ENCODE peak calls at places on chromosome 21, in ten cellular contexts. Z is colonic mucosa; A is mammary epithelial cell; E is AG04450; X is brain microvascular endothelial cell; O is effector memory CD4-positive, alpha-beta T cell; W is CD4-positive, CD25-positive, alpha-beta regulatory T cell; Q is GM23338; R is tibial nerve; V is CD4-positive, alpha-beta memory T cell. S is an unnamed sample. For H3K27me3, the result is how much of the 10 kb centered on the place peaks cover.

GRCh38 chr21:46599251-46599572 is 5.7 kb downstream of the S100B start:
- DNase-seq in V (no peak), R (peak), A (no peak), W (peak), E (peak), Z (no peak), O (no peak), X (peak), Q (peak), S (no peak)

GRCh38 chr21:36203603-36203889 is 46.9 kb downstream of the DOP1B start:
- DNase-seq in R (no peak), Z (no peak), V (no peak), E (peak), X (peak), O (no peak), A (peak), W (peak), Q (no peak), S (no peak)

GRCh38 chr21:16345757-16346156 is 616.0 kb downstream of the USP25 start:
- DNase-seq in W (no peak), A (no peak), Q (no peak), R (no peak), V (no peak), Z (no peak), E (no peak), X (no peak), O (no peak), S (no peak)

GRCh38 chr21:32306021-32306780 is 7.5 kb downstream of the MRAP start:
- DNase-seq in Q (peak), X (peak), R (no peak), Z (peak), E (no peak), W (no peak), O (no peak), A (no peak), V (no peak), S (peak)

GRCh38 chr21:27429612-27430361 is 462.9 kb upstream of the ADAMTS5 start:
- DNase-seq in E (peak), Z (no peak), X (no peak), O (no peak), W (no peak), R (no peak), A (no peak), V (no peak), Q (no peak), S (no peak)

GRCh38 chr21:46532080-46532479 is 72.8 kb downstream of the S100B start:
- DNase-seq in E (no peak), O (no peak), V (no peak), A (no peak), X (no peak), Q (no peak), W (peak), R (no peak), Z (no peak), S (no peak)

GRCh38 chr21:17250651-17251294 is 262.1 kb upstream of the CXADR start:
- DNase-seq in Q (no peak), R (no peak), X (peak), O (no peak), Z (no peak), W (no peak), V (no peak), A (no peak), E (no peak), S (no peak)

GRCh38 chr21:27725916-27726315 is 759.0 kb upstream of the ADAMTS5 start:
- DNase-seq in O (no peak), W (no peak), V (no peak), A (peak), R (no peak), Q (no peak), E (no peak), Z (no peak), X (peak), S (no peak)

GRCh38 chr21:31731112-31731801 is 661 bp downstream of the SCAF4 start:
- DNase-seq in R (no peak), E (no peak), A (no peak), O (peak), X (no peak), V (peak), Z (peak), Q (peak), W (peak), S (no peak)

GRCh38 chr21:17295997-17296396 is 216.8 kb upstream of the CXADR start:
- DNase-seq in X (no peak), A (no peak), Z (no peak), O (no peak), W (no peak), V (no peak), Q (no peak), R (no peak), E (no peak), S (no peak)

GRCh38 chr21:16116067-16116466 is 386.3 kb downstream of the USP25 start:
- DNase-seq in O (no peak), W (no peak), Z (no peak), Q (no peak), E (no peak), V (no peak), A (no peak), X (no peak), R (no peak), S (no peak)

GRCh38 chr21:29145837-29146453 is 15.5 kb downstream of the MAP3K7CL start:
- DNase-seq in A (peak), Q (no peak), O (no peak), V (no peak), X (no peak), W (no peak), E (no peak), Z (no peak), R (no peak), S (no peak)

GRCh38 chr21:18265955-18266354 is 21.3 kb downstream of the CHODL start:
- DNase-seq in E (no peak), A (no peak), Q (no peak), W (no peak), Z (no peak), X (no peak), R (no peak), V (no peak), O (no peak), S (no peak)

GRCh38 chr21:36403713-36404112 is 18.5 kb downstream of the CHAF1B start:
- DNase-seq in X (no peak), V (no peak), E (no peak), Z (no peak), W (no peak), O (no peak), Q (no peak), R (no peak), A (no peak), S (no peak)

GRCh38 chr21:37153935-37154350 is 80.9 kb downstream of the TTC3 start:
- DNase-seq in Q (no peak), V (no peak), W (no peak), X (no peak), A (no peak), E (no peak), Z (peak), O (no peak), R (no peak), S (no peak)

GRCh38 chr21:37383066-37383465 is 16.5 kb downstream of the DYRK1A start:
- DNase-seq in X (no peak), E (no peak), V (no peak), O (no peak), R (no peak), Q (peak), Z (no peak), A (no peak), W (no peak), S (no peak)

GRCh38 chr21:29696947-29697346 is 242.8 kb downstream of the GRIK1 start:
- DNase-seq in R (no peak), E (no peak), W (no peak), V (no peak), Q (no peak), Z (no peak), O (no peak), A (no peak), X (no peak), S (no peak)

GRCh38 chr21:46661211-46661625 is 25.7 kb downstream of the PRMT2 start:
- DNase-seq in Q (peak), X (peak), O (no peak), V (peak), R (peak), W (peak), Z (peak), A (peak), E (peak), S (no peak)

GRCh38 chr21:20617130-20617529 is 381.1 kb upstream of the NCAM2 start:
- DNase-seq in Q (peak), O (no peak), Z (no peak), W (no peak), X (no peak), E (no peak), R (no peak), A (no peak), V (no peak), S (peak)

GRCh38 chr21:32538147-32538792 is 47.1 kb downstream of the TCP10L start:
- DNase-seq in W (peak), O (no peak), Z (no peak), X (no peak), E (no peak), Q (no peak), R (no peak), V (peak), A (no peak), S (no peak)

GRCh38 chr21:31543191-31543590 is 116.3 kb upstream of the SOD1 start:
- DNase-seq in R (peak), E (peak), W (no peak), V (no peak), A (peak), Q (no peak), X (no peak), Z (no peak), O (no peak), S (no peak)

GRCh38 chr21:37341254-37341960 is 25.2 kb upstream of the DYRK1A start:
- DNase-seq in W (no peak), E (no peak), A (peak), V (no peak), Z (no peak), X (no peak), R (no peak), Q (no peak), O (no peak), S (no peak)

GRCh38 chr21:33655591-33656221 is 13.4 kb downstream of the ITSN1 start:
- DNase-seq in V (no peak), W (no peak), A (peak), Q (peak), E (peak), O (no peak), X (peak), R (no peak), Z (peak), S (no peak)

GRCh38 chr21:36156815-36157670 is at the start of gene DOP1B:
- DNase-seq in E (no peak), A (no peak), V (peak), O (no peak), Q (peak), R (no peak), X (no peak), W (peak), Z (peak), S (no peak)

GRCh38 chr21:31604591-31605190 is 54.8 kb upstream of the SOD1 start:
- DNase-seq in V (peak), Z (peak), O (peak), W (peak), E (peak), Q (peak), X (peak), R (peak), A (peak), S (peak)

GRCh38 chr21:16079830-16080229 is 350.0 kb downstream of the USP25 start:
- DNase-seq in V (no peak), E (no peak), W (no peak), Q (no peak), Z (no peak), O (no peak), A (peak), R (no peak), X (peak), S (no peak)

GRCh38 chr21:35974801-35975200 is 85.5 kb downstream of the SETD4 start:
- DNase-seq in E (no peak), Z (no peak), O (no peak), X (peak), Q (no peak), R (no peak), W (no peak), A (no peak), V (no peak), S (no peak)

GRCh38 chr21:39386899-39387298 is 38.0 kb upstream of the HMGN1 start:
- DNase-seq in R (no peak), X (no peak), V (no peak), Q (no peak), O (no peak), W (no peak), E (no peak), Z (no peak), A (no peak), S (no peak)
- H3K27ac ChIP-seq in R (no peak), X (no peak), V (peak), Q (no peak), O (no peak), W (no peak), E (no peak), Z (peak), A (peak), S (no peak)

DNA sequence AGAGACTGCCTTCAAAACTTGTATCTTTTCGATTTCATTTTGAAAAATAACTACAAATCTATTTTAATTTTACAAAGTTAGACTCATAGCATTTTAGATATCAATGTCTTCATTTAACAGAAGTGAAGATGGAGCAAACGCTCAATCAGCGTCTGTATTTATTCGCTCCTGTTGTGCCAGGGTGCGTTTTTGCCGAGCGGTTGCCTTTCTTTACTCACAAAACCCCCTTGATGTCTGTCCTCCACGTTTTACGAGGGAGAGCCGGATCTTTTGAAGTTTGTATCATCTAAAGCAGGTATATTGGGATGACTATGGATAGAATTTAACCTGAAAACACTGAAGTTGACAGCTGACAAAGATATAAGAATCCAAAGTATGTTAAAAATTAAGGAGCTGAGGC is 44.6 kb downstream of the MRPL39 start:
- DNase-seq in E (no peak), X (no peak), O (no peak), R (no peak), V (no peak), Q (no peak), Z (no peak), W (no peak), A (no peak), S (no peak)
- H3K4me3 ChIP-seq in E (peak), X (peak), O (peak), R (peak), V (peak), Q (peak), Z (peak), W (peak), A (peak), S (peak)

DNA sequence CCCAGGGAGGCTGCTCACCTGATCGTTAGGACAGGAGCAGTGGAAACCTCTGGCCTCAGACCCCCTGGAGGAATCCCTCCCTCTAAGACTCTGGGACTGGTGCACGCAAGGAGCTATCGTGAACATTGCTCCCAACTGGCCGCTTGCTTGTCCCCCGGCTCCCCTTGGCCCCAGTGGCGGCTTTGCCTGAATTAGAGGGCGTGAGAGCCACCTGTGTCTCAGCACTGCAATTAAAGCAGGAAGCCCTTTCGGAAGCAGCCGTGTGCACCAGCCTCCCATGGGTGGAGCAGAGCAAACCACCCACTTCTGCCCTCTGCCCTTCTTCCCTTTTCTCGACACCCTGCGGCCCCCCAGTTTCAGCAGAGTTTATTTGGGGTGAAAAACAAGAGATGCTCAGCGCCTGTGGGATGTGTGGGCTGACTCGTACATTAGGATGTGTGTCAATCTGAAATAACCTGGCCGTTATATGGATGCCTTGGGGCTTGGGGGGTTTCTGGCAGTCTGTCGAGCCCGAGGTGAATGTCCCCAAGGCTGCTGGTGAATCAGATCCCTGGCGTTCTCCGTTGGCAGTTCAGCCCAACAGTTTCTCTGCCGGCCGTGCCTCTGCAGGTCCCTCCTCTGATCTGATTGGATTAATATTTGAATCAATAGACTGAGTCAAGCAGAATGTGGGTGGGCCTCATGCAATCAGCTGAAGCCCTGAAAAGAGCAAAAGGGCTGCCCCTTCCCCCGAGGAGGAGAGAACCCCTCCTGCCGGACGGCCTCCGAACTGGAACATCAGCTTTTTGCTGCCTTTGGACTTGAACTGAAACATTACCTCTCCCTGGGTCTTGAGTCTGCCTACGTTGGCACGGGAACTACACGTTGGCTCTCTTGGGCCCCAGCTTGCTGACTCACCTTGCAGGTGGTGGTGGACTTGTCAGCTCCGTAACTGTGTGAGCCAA is 7.3 kb upstream of the UMODL1 start:
- DNase-seq in V (peak), A (peak), Z (peak), X (no peak), R (no peak), E (no peak), W (peak), Q (peak), O (peak), S (no peak)
- H3K27me3 ChIP-seq in V (under half), A (under half), Z (under half), X (under half), R (under half), E (under half), W (under half), Q (under half), O (under half), S (under half)

GRCh38 chr21:45486443-45487160 is 55.6 kb downstream of the SLC19A1 start:
- DNase-seq in W (no peak), E (no peak), X (no peak), Z (no peak), V (no peak), A (no peak), O (no peak), R (no peak), Q (no peak), S (no peak)

GRCh38 chr21:45481977-45482898 is 60.0 kb downstream of the SLC19A1 start:
- DNase-seq in X (no peak), V (no peak), A (no peak), O (no peak), Z (no peak), W (no peak), R (no peak), E (no peak), Q (no peak), S (no peak)

GRCh38 chr21:45485686-45486442 is 56.4 kb downstream of the SLC19A1 start:
- DNase-seq in Z (no peak), X (no peak), W (no peak), A (no peak), E (no peak), O (no peak), V (no peak), Q (no peak), R (no peak), S (no peak)

GRCh38 chr21:45482899-45483821 is 59.1 kb downstream of the SLC19A1 start:
- DNase-seq in X (no peak), O (no peak), W (peak), Q (no peak), R (no peak), E (no peak), V (no peak), A (no peak), Z (no peak), S (no peak)

GRCh38 chr21:45484318-45484717 is 57.9 kb downstream of the SLC19A1 start:
- DNase-seq in Q (no peak), X (no peak), R (no peak), E (no peak), Z (no peak), V (no peak), W (no peak), O (no peak), A (no peak), S (no peak)
- H3K27ac ChIP-seq in Q (no peak), X (no peak), R (no peak), E (no peak), Z (no peak), V (no peak), W (no peak), O (no peak), A (no peak), S (no peak)

GRCh38 chr21:34791776-34792503 is 123.1 kb downstream of the CLIC6 start:
- DNase-seq in V (no peak), R (no peak), W (no peak), Z (no peak), Q (peak), A (no peak), O (no peak), E (no peak), X (no peak), S (no peak)
- H3K4me3 ChIP-seq in V (no peak), R (no peak), W (no peak), Z (no peak), Q (no peak), A (no peak), O (no peak), E (no peak), X (no peak), S (no peak)

GRCh38 chr21:44503901-44504399 is 36.0 kb downstream of the KRTAP10-1 start:
- DNase-seq in Z (no peak), A (no peak), V (no peak), Q (no peak), O (no peak), E (no peak), X (no peak), W (peak), R (no peak), S (no peak)
- H3K27me3 ChIP-seq in Z (under half), A (under half), V (under half), Q (under half), O (under half), E (under half), X (under half), W (under half), R (under half), S (under half)

DNA sequence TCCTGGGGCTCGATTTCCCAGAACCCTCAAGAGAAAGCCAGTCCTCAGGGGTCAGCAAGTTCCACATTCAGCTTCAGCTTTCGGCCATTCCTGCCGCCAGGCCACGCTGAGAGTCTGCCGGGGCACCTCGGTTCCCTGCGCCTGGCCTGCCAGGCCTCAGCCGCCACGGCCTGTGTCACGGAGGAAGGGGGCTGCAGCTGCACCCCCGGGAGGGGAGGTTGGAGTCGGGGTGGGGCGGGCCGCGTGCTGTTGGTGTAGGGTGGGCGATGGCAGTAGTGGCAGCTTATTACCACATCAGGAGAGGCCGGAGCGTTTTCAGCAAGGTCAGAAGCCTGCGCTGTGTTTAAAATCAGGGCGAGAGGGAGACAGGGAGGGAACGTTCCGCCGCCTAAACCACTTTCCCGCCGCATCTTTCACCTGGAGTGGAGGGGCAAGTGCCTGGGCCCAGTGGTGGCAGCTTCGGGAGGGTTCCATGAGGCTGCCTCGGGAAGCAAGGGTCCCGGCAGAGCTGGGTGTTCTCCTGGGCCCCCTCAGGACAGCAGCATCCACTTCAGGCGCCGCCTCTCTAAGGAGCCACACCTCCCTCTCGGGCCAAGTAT is 68.5 kb upstream of the TRAPPC10 start:
- DNase-seq in R (no peak), E (no peak), Z (no peak), O (no peak), W (no peak), V (no peak), Q (no peak), A (no peak), X (no peak), S (no peak)
- H3K27ac ChIP-seq in R (no peak), E (no peak), Z (no peak), O (no peak), W (no peak), V (no peak), Q (no peak), A (no peak), X (no peak), S (no peak)

GRCh38 chr21:14895792-14896191 is 169.0 kb downstream of the NRIP1 start:
- DNase-seq in W (no peak), V (no peak), A (no peak), Q (no peak), E (no peak), X (no peak), O (no peak), Z (no peak), R (no peak), S (no peak)

GRCh38 chr21:14900058-14900457 is 164.7 kb downstream of the NRIP1 start:
- DNase-seq in R (no peak), O (no peak), W (no peak), Z (no peak), Q (peak), A (peak), X (peak), V (no peak), E (no peak), S (no peak)

GRCh38 chr21:14901482-14901958 is 163.3 kb downstream of the NRIP1 start:
- DNase-seq in O (no peak), R (no peak), Z (no peak), A (peak), E (no peak), V (no peak), W (peak), Q (no peak), X (peak), S (no peak)

GRCh38 chr21:14900611-14901010 is 164.2 kb downstream of the NRIP1 start:
- DNase-seq in R (no peak), O (no peak), E (no peak), Q (no peak), W (no peak), V (no peak), X (peak), Z (no peak), A (peak), S (no peak)
- H3K4me3 ChIP-seq in R (no peak), O (no peak), E (no peak), Q (no peak), W (no peak), V (no peak), X (no peak), Z (no peak), A (no peak), S (no peak)

S was measured in iPS DF 6.9.